ENCODE peak calls at places on chromosomes 6 and 20, in four cellular contexts. Y is mesendoderm, W is H9, B is IMR-90. Z is an unnamed sample.

GRCh38 chr6:167496707-167497106 is 171.8 kb downstream of the TTLL2 start:
- DNase-seq in B (no peak), W (no peak), Y (no peak), Z (no peak)

GRCh38 chr20:20685635-20686034 is 26.8 kb downstream of the RALGAPA2 start:
- DNase-seq in Y (no peak), B (no peak), W (no peak), Z (no peak)

GRCh38 chr20:57468523-57469417 is 56.2 kb downstream of the CTCFL start:
- DNase-seq in Y (no peak), B (no peak), W (no peak), Z (no peak)

GRCh38 chr20:45817652-45818194 is 5.3 kb downstream of the UBE2C start:
- DNase-seq in Y (peak; percentile 91), W (no peak), B (peak; percentile 81), Z (no peak)

GRCh38 chr6:105453968-105454367 is 51.1 kb upstream of the PREP start:
- DNase-seq in Y (no peak), W (no peak), B (no peak), Z (no peak)

GRCh38 chr6:9646346-9647042 is 768.4 kb downstream of the TFAP2A start:
- DNase-seq in Y (peak; percentile 10), B (peak; percentile 38), W (no peak), Z (no peak)

GRCh38 chr6:47070461-47070860 is 28.3 kb upstream of the ADGRF1 start:
- DNase-seq in W (no peak), B (no peak), Y (no peak), Z (no peak)

GRCh38 chr20:61958773-61959172 is 106.9 kb downstream of the TAF4 start:
- DNase-seq in Y (no peak), B (no peak), W (no peak), Z (peak; percentile 33)

GRCh38 chr6:13272131-13273046 is 55.9 kb downstream of the TBC1D7 start:
- DNase-seq in B (no peak), W (no peak), Y (no peak), Z (no peak)

GRCh38 chr20:16018881-16019280 is 554.4 kb downstream of the KIF16B start:
- DNase-seq in Y (no peak), B (no peak), W (no peak), Z (no peak)

GRCh38 chr20:4108495-4109306 is 93.3 kb upstream of the RNF24 start:
- DNase-seq in B (peak; percentile 88), Y (peak; percentile 97), W (peak; percentile 86), Z (peak; percentile 74)

GRCh38 chr6:142945446-142946180 is 637 bp upstream of the HIVEP2 start:
- DNase-seq in Y (peak; percentile 85), B (no peak), W (no peak), Z (peak; percentile 75)
- H3K18ac ChIP-seq in Y (peak overlapping the region; percentile 53), B (peak overlapping the region; percentile 70), W (peak overlapping the region; percentile 58), Z (peak overlapping the region; percentile 96)

GRCh38 chr6:89909991-89910390 is 15.7 kb downstream of the GJA10 start:
- DNase-seq in Y (no peak), B (no peak), W (no peak), Z (no peak)
- H3K18ac ChIP-seq in Y (no peak overlapping the region), B (no peak overlapping the region), W (no peak overlapping the region), Z (no peak overlapping the region)

GRCh38 chr6:36794704-36795065 is 44.6 kb downstream of the CPNE5 start:
- DNase-seq in Y (no peak), W (no peak), B (no peak), Z (no peak)

GRCh38 chr6:36797653-36798052 is 41.6 kb downstream of the CPNE5 start:
- DNase-seq in W (no peak), Y (no peak), B (no peak), Z (no peak)

GRCh38 chr6:36798852-36799251 is 40.4 kb downstream of the CPNE5 start:
- DNase-seq in Y (no peak), B (no peak), W (no peak), Z (no peak)

GRCh38 chr6:36793913-36794703 is 45.1 kb downstream of the CPNE5 start:
- DNase-seq in B (peak; percentile 12), Y (no peak), W (no peak), Z (no peak)

GRCh38 chr6:36797055-36797454 is 42.2 kb downstream of the CPNE5 start:
- DNase-seq in W (no peak), B (no peak), Y (no peak), Z (no peak)
- H3K18ac ChIP-seq in W (no peak overlapping the region), B (no peak overlapping the region), Y (no peak overlapping the region), Z (no peak overlapping the region)

GRCh38 chr20:63176448-63177133 is 39.3 kb downstream of the YTHDF1 start:
- DNase-seq in W (peak; percentile 54), B (no peak), Y (peak; percentile 39), Z (no peak)
- H3K18ac ChIP-seq in W (no peak overlapping the region), B (no peak overlapping the region), Y (no peak overlapping the region), Z (no peak overlapping the region)

DNA sequence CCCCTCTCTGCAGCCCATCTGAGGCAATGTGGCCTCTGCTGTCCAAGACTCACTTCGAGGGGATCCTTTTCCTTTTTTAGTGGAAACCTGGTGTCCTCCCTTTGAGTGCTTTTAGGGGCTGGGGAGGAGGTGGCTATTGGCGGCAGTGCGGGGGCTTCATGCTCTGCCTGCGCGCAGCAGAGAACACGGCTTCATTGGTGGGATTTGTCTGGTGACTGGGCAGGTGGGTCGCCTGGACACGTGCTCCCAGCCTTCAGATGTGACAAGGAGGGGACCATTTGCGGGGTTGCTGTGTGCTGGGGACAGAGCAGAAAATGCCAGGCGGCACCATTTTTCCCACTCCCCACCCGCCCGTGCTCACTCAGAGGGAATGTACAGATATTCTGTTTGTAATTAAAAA is 417.1 kb upstream of the SULF2 start:
- DNase-seq in W (no peak), Y (no peak), B (no peak), Z (no peak)
- H3K18ac ChIP-seq in W (no peak overlapping the region), Y (no peak overlapping the region), B (no peak overlapping the region), Z (no peak overlapping the region)

GRCh38 chr6:170139531-170139930 is 151.3 kb downstream of the DLL1 start:
- DNase-seq in Y (no peak), W (no peak), B (no peak), Z (no peak)

GRCh38 chr6:170137911-170138910 is 152.7 kb downstream of the DLL1 start:
- DNase-seq in B (no peak), Y (no peak), W (no peak), Z (peak; percentile 28)

GRCh38 chr6:170137176-170137891 is 153.5 kb downstream of the DLL1 start:
- DNase-seq in B (no peak), W (peak; percentile 20), Y (no peak), Z (peak; percentile 11)

GRCh38 chr6:170142559-170142958 is 148.3 kb downstream of the DLL1 start:
- DNase-seq in W (no peak), Y (no peak), B (no peak), Z (no peak)

GRCh38 chr6:170140129-170140528 is 150.7 kb downstream of the DLL1 start:
- DNase-seq in W (no peak), Y (no peak), B (no peak), Z (no peak)
- H3K18ac ChIP-seq in W (no peak overlapping the region), Y (no peak overlapping the region), B (no peak overlapping the region), Z (no peak overlapping the region)